ENCODE peak calls at places on chromosomes 2 and 18, in eight cellular contexts. F is A549, M is heart right ventricle, K is choroid plexus epithelial cell, P is epithelial cell of proximal tubule, C is fibroblast of lung, T is brain microvascular endothelial cell, L is nephron progenitor cell. E is an unnamed sample.

GRCh38 chr18:56307354-56307753 is 331.0 kb downstream of the TXNL1 start:
- DNase-seq in F (no peak), M (no peak), K (no peak), P (no peak), C (no peak), T (no peak), L (no peak), E (no peak)

GRCh38 chr2:140696449-140696848 is 1434.4 kb downstream of the LRP1B start:
- DNase-seq in F (no peak), M (no peak), K (no peak), P (no peak), C (no peak), T (no peak), L (no peak), E (no peak)

GRCh38 chr2:178008636-178009289 is 63.8 kb downstream of the PDE11A start:
- DNase-seq in F (no peak), M (peak), K (peak), P (peak), C (peak), T (no peak), L (no peak), E (no peak)

GRCh38 chr2:119960821-119961220 is 52.1 kb upstream of the EPB41L5 start:
- DNase-seq in F (no peak), M (no peak), K (peak), P (no peak), C (peak), T (no peak), L (no peak), E (no peak)

GRCh38 chr2:66095820-66096219 is 339.1 kb upstream of the MEIS1 start:
- DNase-seq in F (no peak), M (no peak), K (no peak), P (no peak), C (no peak), T (no peak), L (no peak), E (no peak)

GRCh38 chr2:108240966-108241365 is 1.2 kb downstream of the SULT1C3 start:
- DNase-seq in F (no peak), M (no peak), K (no peak), P (no peak), C (no peak), T (no peak), L (no peak), E (no peak)

GRCh38 chr18:80259610-80260009 is 12.3 kb upstream of the PARD6G start:
- DNase-seq in F (no peak), M (no peak), K (no peak), P (no peak), C (no peak), T (no peak), L (no peak), E (no peak)

GRCh38 chr18:73043231-73044000 is 175.6 kb upstream of the NETO1 start:
- DNase-seq in F (no peak), M (no peak), K (no peak), P (no peak), C (no peak), T (no peak), L (no peak), E (no peak)

GRCh38 chr2:217632036-217632435 is 370.8 kb downstream of the TNS1 start:
- DNase-seq in F (no peak), M (no peak), K (no peak), P (no peak), C (no peak), T (no peak), L (no peak), E (no peak)

GRCh38 chr2:177727577-177728351 is 335.2 kb downstream of the AGPS start:
- DNase-seq in F (no peak), M (no peak), K (no peak), P (no peak), C (no peak), T (no peak), L (no peak), E (no peak)

GRCh38 chr2:137333386-137333972 is 568.1 kb downstream of the THSD7B start:
- DNase-seq in F (no peak), M (no peak), K (no peak), P (no peak), C (no peak), T (peak), L (no peak), E (no peak)

GRCh38 chr2:70983506-70984227 is 5.2 kb downstream of the ANKRD53 start:
- DNase-seq in F (no peak), M (no peak), K (no peak), P (no peak), C (no peak), T (no peak), L (no peak), E (no peak)

GRCh38 chr2:137886432-137886831 is 77.8 kb upstream of the HNMT start:
- DNase-seq in F (no peak), M (no peak), K (no peak), P (peak), C (no peak), T (no peak), L (no peak), E (no peak)

GRCh38 chr2:165239230-165239629 is at the start of gene SCN2A:
- DNase-seq in F (no peak), M (no peak), K (peak), P (peak), C (peak), T (peak), L (peak), E (peak)

GRCh38 chr18:22822024-22822423 is 111.1 kb upstream of the RBBP8 start:
- DNase-seq in F (no peak), M (no peak), K (peak), P (peak), C (peak), T (peak), L (no peak), E (no peak)

GRCh38 chr18:32624182-32624723 is 148.6 kb downstream of the KLHL14 start:
- DNase-seq in F (no peak), M (no peak), K (no peak), P (no peak), C (no peak), T (no peak), L (no peak), E (no peak)

GRCh38 chr2:102238039-102238756 is 51.4 kb downstream of the IL1RL2 start:
- DNase-seq in F (no peak), M (no peak), K (peak), P (no peak), C (peak), T (peak), L (no peak), E (no peak)

GRCh38 chr2:187055463-187055862 is 206.5 kb upstream of the ZSWIM2 start:
- DNase-seq in F (no peak), M (no peak), K (peak), P (peak), C (no peak), T (no peak), L (no peak), E (no peak)

GRCh38 chr2:59301466-59302402 is 1060.6 kb upstream of the FANCL start:
- DNase-seq in F (peak), M (no peak), K (peak), P (peak), C (peak), T (peak), L (peak), E (peak)

GRCh38 chr2:224038049-224038829 is 847 bp downstream of the SERPINE2 start:
- DNase-seq in F (peak), M (peak), K (peak), P (no peak), C (peak), T (no peak), L (peak), E (no peak)

GRCh38 chr2:175464311-175464670 is 282.8 kb upstream of the ATP5MC3 start:
- DNase-seq in F (no peak), M (no peak), K (no peak), P (no peak), C (no peak), T (no peak), L (no peak), E (no peak)

GRCh38 chr18:43526436-43527150 is 249.3 kb upstream of the SYT4 start:
- DNase-seq in F (no peak), M (no peak), K (peak), P (no peak), C (peak), T (no peak), L (no peak), E (no peak)

GRCh38 chr2:106053116-106053515 is 141.0 kb downstream of the UXS1 start:
- DNase-seq in F (no peak), M (no peak), K (peak), P (peak), C (peak), T (peak), L (no peak), E (peak)

GRCh38 chr2:71166812-71167211 is 36.4 kb downstream of the MPHOSPH10 start:
- DNase-seq in F (no peak), M (no peak), K (no peak), P (no peak), C (peak), T (no peak), L (no peak), E (no peak)

GRCh38 chr2:64838817-64839216 is 150.4 kb upstream of the SLC1A4 start:
- DNase-seq in F (peak), M (no peak), K (peak), P (peak), C (peak), T (peak), L (no peak), E (peak)

DNA sequence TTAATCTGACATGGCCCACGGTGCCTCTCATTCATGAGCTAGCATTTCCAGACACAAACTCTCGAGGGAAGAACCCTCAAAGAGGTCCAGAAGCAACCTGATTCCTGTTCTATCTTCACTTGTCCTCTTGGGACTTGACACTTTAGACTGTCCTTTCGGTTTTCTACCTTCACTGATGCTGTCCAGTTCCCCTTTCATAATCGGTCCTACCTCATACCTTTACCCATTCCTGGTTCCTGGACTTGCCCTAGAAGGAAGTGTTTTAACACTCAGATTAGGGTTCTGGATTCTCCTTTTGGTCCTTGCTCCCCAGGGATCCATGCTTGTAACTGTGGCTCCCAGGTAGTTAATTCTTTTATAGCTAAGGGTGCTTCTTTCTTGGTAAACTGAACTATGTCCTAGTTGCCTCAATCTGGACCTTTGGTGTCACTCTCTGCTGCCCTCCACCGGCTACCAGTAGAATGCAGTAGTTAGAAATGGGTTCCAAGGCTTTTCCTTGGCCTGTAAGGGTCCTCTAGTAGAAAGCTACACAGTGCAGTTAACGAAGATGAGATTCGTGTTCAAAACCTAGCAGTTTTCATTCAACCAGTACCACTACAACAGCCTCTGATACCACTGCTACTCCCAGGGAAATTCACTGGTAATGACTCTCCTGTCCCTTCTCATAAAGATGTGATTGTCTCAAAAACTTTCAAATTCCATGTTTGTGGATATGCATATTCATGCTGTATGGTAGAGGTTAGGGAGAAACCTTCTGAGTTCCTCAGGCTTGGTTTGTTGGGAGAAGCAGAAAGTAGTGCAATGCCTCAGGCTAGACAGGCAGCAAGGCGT is 178.1 kb upstream of the CYP26B1 start:
- DNase-seq in F (peak), M (no peak), K (peak), P (no peak), C (no peak), T (peak), L (peak), E (no peak)
- TF ChIP-seq CTCF in F (peak), M (peak), K (peak), P (peak), C (peak), T (peak), L (peak), E (peak)

GRCh38 chr2:109547280-109547679 is 66.5 kb downstream of the SEPTIN10 start:
- DNase-seq in F (no peak), M (no peak), K (no peak), P (no peak), C (no peak), T (no peak), L (no peak), E (no peak)

GRCh38 chr2:109549016-109549595 is 64.7 kb downstream of the SEPTIN10 start:
- DNase-seq in F (no peak), M (no peak), K (no peak), P (peak), C (peak), T (no peak), L (no peak), E (no peak)

GRCh38 chr2:109542384-109542783 is 71.4 kb downstream of the SEPTIN10 start:
- DNase-seq in F (no peak), M (no peak), K (no peak), P (no peak), C (no peak), T (no peak), L (no peak), E (no peak)

GRCh38 chr2:109545828-109546713 is 67.7 kb downstream of the SEPTIN10 start:
- DNase-seq in F (peak), M (peak), K (peak), P (no peak), C (peak), T (peak), L (peak), E (no peak)
- TF ChIP-seq CTCF in F (peak), M (peak), K (peak), P (peak), C (peak), T (peak), L (peak), E (peak)

GRCh38 chr2:241702405-241703127 is 727 bp downstream of the ING5 start:
- DNase-seq in F (peak), M (peak), K (peak), P (no peak), C (peak), T (peak), L (peak), E (no peak)
- TF ChIP-seq CTCF in F (peak), M (peak), K (peak), P (peak), C (no peak), T (peak), L (peak), E (peak)

DNA sequence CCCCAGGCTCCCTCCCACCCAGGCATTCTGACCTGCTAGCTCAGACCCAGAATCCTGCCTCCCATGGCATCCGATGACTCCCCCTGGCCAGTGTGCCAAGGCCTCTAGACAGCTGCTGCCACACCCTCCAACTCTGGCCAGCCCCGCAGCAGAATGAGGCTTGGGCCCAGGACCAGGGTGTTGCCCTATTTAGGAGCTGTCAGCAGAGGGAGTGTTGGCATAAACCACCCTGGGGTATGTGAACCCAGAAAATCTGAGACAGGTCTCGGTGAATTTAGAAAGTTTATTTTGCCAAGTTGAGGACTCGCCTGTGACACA is 134.3 kb downstream of the KLHL29 start:
- DNase-seq in F (no peak), M (no peak), K (no peak), P (no peak), C (no peak), T (no peak), L (no peak), E (no peak)
- TF ChIP-seq CTCF in F (no peak), M (peak), K (peak), P (no peak), C (no peak), T (no peak), L (no peak), E (no peak)

GRCh38 chr2:56666758-56667157 is 483.0 kb downstream of the CCDC85A start:
- DNase-seq in F (no peak), M (no peak), K (no peak), P (no peak), C (no peak), T (no peak), L (no peak), E (no peak)

GRCh38 chr2:56676966-56677365 is 493.2 kb downstream of the CCDC85A start:
- DNase-seq in F (no peak), M (no peak), K (no peak), P (no peak), C (no peak), T (no peak), L (no peak), E (no peak)

DNA sequence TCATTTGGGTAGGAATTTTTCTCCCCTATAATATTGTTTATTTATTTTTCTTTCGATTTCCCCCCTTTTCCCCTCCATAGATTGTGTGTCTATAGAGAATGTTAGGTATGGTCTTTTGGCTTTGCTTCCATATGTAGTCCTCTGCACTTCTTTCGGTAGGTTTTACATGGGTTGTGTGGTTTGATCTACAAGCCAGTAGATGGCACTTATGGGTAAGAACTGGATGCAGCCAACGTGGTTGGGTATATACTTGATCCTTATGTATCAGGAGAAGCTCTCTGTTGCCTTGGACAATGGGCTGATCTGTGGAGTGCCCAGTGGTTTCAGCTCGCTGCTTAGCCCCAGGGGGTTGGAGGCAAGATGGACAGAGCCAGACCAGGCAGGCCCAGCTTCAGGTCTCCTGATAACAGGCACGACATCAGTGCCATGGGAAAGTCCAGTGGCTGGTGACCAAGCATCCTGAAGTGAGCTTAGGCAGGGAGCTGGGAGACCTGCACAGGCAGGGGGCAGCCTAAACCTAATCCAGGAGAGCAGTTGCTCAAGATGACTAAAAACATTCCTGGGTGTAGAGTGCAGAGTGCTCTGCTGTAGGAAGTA is 488.3 kb downstream of the CCDC85A start:
- DNase-seq in F (no peak), M (no peak), K (peak), P (no peak), C (no peak), T (peak), L (no peak), E (no peak)
- TF ChIP-seq CTCF in F (no peak), M (no peak), K (no peak), P (no peak), C (no peak), T (peak), L (no peak), E (peak)

DNA sequence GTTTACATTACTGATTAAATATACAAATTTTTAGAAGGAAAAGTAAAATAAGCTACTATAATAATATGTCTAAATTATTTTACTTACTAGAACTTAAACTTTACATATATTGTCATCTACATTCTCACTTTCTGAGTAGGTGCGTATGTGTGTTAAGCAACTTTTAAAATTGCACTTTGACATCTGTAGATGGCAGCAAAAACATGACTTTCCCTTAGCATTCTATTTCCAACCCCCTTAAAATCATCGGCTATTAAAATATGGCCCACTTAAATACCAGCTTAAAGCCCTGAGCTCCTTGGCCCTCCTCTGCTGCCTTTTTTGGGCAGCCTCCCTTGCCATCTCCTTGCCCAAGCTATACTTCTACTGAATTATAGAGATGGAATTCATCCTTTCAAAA is 78.0 kb downstream of the UPP2 start:
- DNase-seq in F (no peak), M (no peak), K (peak), P (no peak), C (no peak), T (peak), L (no peak), E (no peak)
- TF ChIP-seq CTCF in F (peak), M (peak), K (peak), P (peak), C (peak), T (peak), L (peak), E (peak)

DNA sequence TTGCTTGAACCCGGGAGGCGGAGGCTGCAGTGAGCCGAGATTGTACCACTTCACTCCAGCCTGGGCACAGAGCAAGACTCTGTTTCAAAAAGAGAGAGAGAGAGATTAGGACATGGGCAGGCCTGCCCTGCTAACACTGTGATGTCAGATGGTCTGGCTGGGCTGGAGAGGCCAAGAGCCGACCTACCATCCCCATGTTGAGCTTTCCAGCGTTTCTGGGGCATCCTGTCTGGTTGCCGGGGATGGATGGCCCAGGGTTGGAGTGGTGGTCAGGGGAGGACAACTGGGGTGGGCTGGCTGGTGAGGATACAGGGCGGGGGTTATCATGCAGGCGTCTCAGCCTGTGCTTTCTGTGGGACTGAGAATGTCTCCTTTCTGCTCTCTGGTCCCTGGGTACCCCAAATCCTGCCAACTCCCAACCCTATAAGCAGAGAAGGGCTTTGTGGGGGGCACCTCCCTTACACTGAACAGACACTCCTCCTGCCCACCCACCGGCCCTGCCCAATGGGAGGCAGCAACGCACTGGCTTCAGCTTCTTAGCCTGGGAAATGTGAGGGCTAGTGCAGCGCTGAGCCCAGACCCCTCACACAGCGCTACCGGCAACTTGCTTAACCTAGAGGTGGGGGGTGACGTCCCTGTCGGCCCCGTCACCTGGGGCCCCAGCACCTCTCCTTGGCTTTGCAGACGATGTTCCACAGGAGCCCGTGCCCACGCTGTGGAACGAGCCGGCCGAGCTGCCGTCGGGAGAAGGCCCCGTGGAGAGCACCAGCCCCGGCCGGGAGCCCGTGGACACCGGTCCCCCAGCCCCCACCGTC is 5.4 kb downstream of the SNORC start:
- DNase-seq in F (no peak), M (no peak), K (no peak), P (no peak), C (no peak), T (no peak), L (no peak), E (no peak)
- TF ChIP-seq CTCF in F (no peak), M (no peak), K (no peak), P (peak), C (no peak), T (peak), L (no peak), E (peak)

GRCh38 chr2:167342769-167343168 is 454.5 kb downstream of the XIRP2 start:
- DNase-seq in F (no peak), M (no peak), K (peak), P (no peak), C (no peak), T (no peak), L (no peak), E (no peak)
- TF ChIP-seq CTCF in F (no peak), M (no peak), K (peak), P (peak), C (no peak), T (peak), L (peak), E (no peak)